ENCODE peak calls at places on chromosomes 5 and 9, in five cellular contexts. A is caudate nucleus, U is T47D, V is ELR, N is activated T-cell treated with anti-CD3 and anti-CD28 coated beads for 1 hour. J is an unnamed sample.
A peak's percentile ranks its signal among the peaks of the same experiment; 100 is the strongest.

GRCh38 chr9:89543057-89543456 is 45.1 kb upstream of the SEMA4D start:
- DNase-seq in A (no peak), V (no peak), U (no peak), N (no peak), J (no peak)

GRCh38 chr5:67693956-67694564 is 497.5 kb upstream of the CD180 start:
- DNase-seq in V (no peak), U (peak; percentile 42), A (no peak), N (no peak), J (no peak)

GRCh38 chr9:72396247-72397091 is 31.5 kb upstream of the ZFAND5 start:
- DNase-seq in U (peak; percentile 13), A (no peak), N (no peak), V (peak; percentile 69), J (no peak)

GRCh38 chr5:181153814-181154213 is 6.4 kb downstream of the OR2V2 start:
- DNase-seq in A (no peak), U (no peak), N (no peak), V (no peak), J (no peak)

GRCh38 chr5:124040799-124041198 is 528.8 kb downstream of the CSNK1G3 start:
- DNase-seq in V (no peak), A (no peak), N (no peak), U (no peak), J (no peak)

GRCh38 chr9:131854334-131854733 is 114.5 kb upstream of the RAPGEF1 start:
- DNase-seq in U (no peak), A (no peak), V (no peak), N (no peak), J (no peak)

GRCh38 chr5:140174472-140175366 is at the start of gene CYSTM1:
- DNase-seq in U (peak; percentile 99), V (peak; percentile 95), A (peak; percentile 93), N (peak; percentile 94), J (peak; percentile 96)

GRCh38 chr9:6864102-6864501 is 106.3 kb downstream of the KDM4C start:
- DNase-seq in A (no peak), U (no peak), N (no peak), V (no peak), J (no peak)

GRCh38 chr5:150142800-150143724 is 12.6 kb downstream of the PDGFRB start:
- DNase-seq in U (no peak), A (no peak), N (no peak), V (peak; percentile 96), J (no peak)

GRCh38 chr9:89919171-89919681 is 314.4 kb downstream of the GADD45G start:
- DNase-seq in U (peak; percentile 81), V (no peak), N (no peak), A (no peak), J (peak; percentile 15)

GRCh38 chr9:132364068-132364467 is 9.3 kb upstream of the SETX start:
- DNase-seq in V (no peak), N (no peak), U (no peak), A (no peak), J (no peak)

GRCh38 chr5:6632324-6632930 is 417 bp downstream of the NSUN2 start:
- DNase-seq in V (peak; percentile 49), N (no peak), U (peak; percentile 62), A (no peak), J (no peak)

GRCh38 chr9:38154501-38155421 is 85.7 kb upstream of the SHB start:
- DNase-seq in U (no peak), A (no peak), N (no peak), V (peak; percentile 28), J (no peak)

GRCh38 chr9:78552802-78553201 is 255.9 kb downstream of the PSAT1 start:
- DNase-seq in V (no peak), U (no peak), N (no peak), A (no peak), J (no peak)

GRCh38 chr5:139443766-139444473 is 4.6 kb upstream of the DNAJC18 start:
- DNase-seq in A (no peak), V (peak; percentile 88), N (no peak), U (no peak), J (no peak)

GRCh38 chr9:101878734-101879133 is 140.3 kb upstream of the GRIN3A start:
- DNase-seq in U (no peak), V (no peak), A (no peak), N (no peak), J (no peak)

GRCh38 chr9:112069318-112070169 is 105.6 kb downstream of the SUSD1 start:
- DNase-seq in U (peak; percentile 49), A (no peak), V (no peak), N (no peak), J (no peak)

GRCh38 chr9:89675403-89675771 is 70.6 kb downstream of the GADD45G start:
- DNase-seq in A (no peak), N (no peak), V (no peak), U (no peak), J (no peak)

GRCh38 chr9:133455936-133456335 is 3.8 kb upstream of the CACFD1 start:
- DNase-seq in V (no peak), A (no peak), N (no peak), U (no peak), J (no peak)

GRCh38 chr9:132011896-132012295 is 67.8 kb downstream of the MED27 start:
- DNase-seq in A (no peak), N (no peak), V (no peak), U (no peak), J (no peak)

J was measured in amygdala.